ENCODE peak calls at places on chromosome 1, in nine cellular contexts. X is AG04450; B is activated B cell treated with CpG ODN at 0.5 μM for 24 hours; P is activated CD8-positive, alpha-beta memory T cell treated with anti-CD3 and anti-CD28 coated beads for 48 hours; A is NCI-H1105; O is left ventricle myocardium superior; S is stimulated activated CD4-positive, alpha-beta T cell treated with anti-CD3 and anti-CD28 coated beads, Interleukin-15, amount 100 ng/mL, for 1 hour; V is NCI-H1417; H is activated CD4-positive, alpha-beta T cell treated with anti-CD3 and anti-CD28 coated beads for 1 hour. Z is an unnamed sample.

GRCh38 chr1:245888809-245889208 is 618.3 kb downstream of the SMYD3 start:
- DNase-seq in H (no peak), A (no peak), P (no peak), S (no peak), X (no peak), V (no peak), B (no peak), O (no peak), Z (no peak)

GRCh38 chr1:100457683-100458082 is 80.3 kb upstream of the GPR88 start:
- DNase-seq in P (no peak), X (no peak), S (no peak), H (no peak), B (no peak), V (no peak), A (no peak), O (no peak), Z (no peak)

GRCh38 chr1:108961198-108961597 is 2.1 kb downstream of the CLCC1 start:
- DNase-seq in B (no peak), O (no peak), H (no peak), A (no peak), S (no peak), X (no peak), P (no peak), V (no peak), Z (no peak)

GRCh38 chr1:162872981-162873380 is 12.0 kb upstream of the CCDC190 start:
- DNase-seq in V (no peak), P (no peak), H (no peak), S (no peak), O (no peak), A (no peak), B (no peak), X (no peak), Z (no peak)

GRCh38 chr1:154614887-154615286 is 6.9 kb upstream of the ADAR start:
- DNase-seq in V (no peak), B (no peak), H (no peak), O (no peak), S (no peak), P (no peak), A (no peak), X (no peak), Z (no peak)

GRCh38 chr1:100187912-100188311 is 9.9 kb upstream of the LRRC39 start:
- DNase-seq in S (no peak), V (no peak), H (no peak), O (peak; percentile 43), A (no peak), B (no peak), P (no peak), X (no peak), Z (no peak)

GRCh38 chr1:12482999-12483398 is 135.0 kb downstream of the DHRS3 start:
- DNase-seq in A (no peak), H (no peak), P (no peak), X (no peak), B (no peak), V (no peak), O (no peak), S (no peak), Z (no peak)

GRCh38 chr1:18711561-18712253 is 81.1 kb downstream of the PAX7 start:
- DNase-seq in H (no peak), S (no peak), O (no peak), P (no peak), X (no peak), A (no peak), V (no peak), B (no peak), Z (no peak)

GRCh38 chr1:204854286-204854685 is 16.4 kb upstream of the NFASC start:
- DNase-seq in X (no peak), A (no peak), H (no peak), O (no peak), S (no peak), V (no peak), P (no peak), B (no peak), Z (no peak)

GRCh38 chr1:53394306-53394705 is 64.9 kb upstream of the DMRTB1 start:
- DNase-seq in X (no peak), P (no peak), S (no peak), B (no peak), O (no peak), H (no peak), A (no peak), V (no peak), Z (no peak)

GRCh38 chr1:6651889-6652288 is 27.2 kb downstream of the THAP3 start:
- DNase-seq in B (no peak), P (no peak), O (no peak), H (no peak), A (no peak), S (no peak), X (no peak), V (no peak), Z (no peak)

GRCh38 chr1:53562256-53562982 is 103.2 kb downstream of the DMRTB1 start:
- DNase-seq in A (no peak), H (no peak), B (no peak), X (no peak), P (no peak), O (no peak), S (no peak), V (no peak), Z (no peak)

GRCh38 chr1:167683641-167684502 is 37.9 kb upstream of the MPZL1 start:
- DNase-seq in S (no peak), X (peak; percentile 1), V (no peak), P (no peak), O (peak; percentile 58), H (no peak), A (no peak), B (no peak), Z (no peak)

GRCh38 chr1:222880586-222880985 is 65.7 kb downstream of the DISP1 start:
- DNase-seq in V (no peak), H (no peak), S (no peak), P (no peak), X (peak; percentile 29), O (no peak), A (no peak), B (no peak), Z (no peak)

GRCh38 chr1:10484519-10484918 is 9.8 kb downstream of the PEX14 start:
- DNase-seq in A (no peak), X (no peak), O (no peak), B (no peak), V (no peak), S (no peak), P (no peak), H (no peak), Z (no peak)

GRCh38 chr1:244231572-244232315 is 180.7 kb downstream of the ZBTB18 start:
- DNase-seq in A (peak; percentile 73), P (no peak), H (no peak), O (peak; percentile 52), S (no peak), B (no peak), X (no peak), V (peak; percentile 76), Z (no peak)

GRCh38 chr1:13520985-13521384 is 7.2 kb upstream of the LRRC38 start:
- DNase-seq in A (no peak), X (no peak), S (no peak), O (no peak), V (no peak), B (no peak), H (no peak), P (no peak), Z (no peak)

GRCh38 chr1:205286335-205286950 is 35.1 kb downstream of the NUAK2 start:
- DNase-seq in B (peak; percentile 50), O (no peak), X (no peak), S (no peak), H (peak; percentile 29), A (no peak), P (peak; percentile 72), V (no peak), Z (no peak)

GRCh38 chr1:38444311-38444710 is 397.7 kb upstream of the POU3F1 start:
- DNase-seq in A (no peak), H (no peak), O (no peak), X (peak; percentile 4), V (no peak), S (no peak), B (no peak), P (no peak), Z (no peak)

GRCh38 chr1:234962340-234962989 is 166.2 kb downstream of the TOMM20 start:
- DNase-seq in S (no peak), H (no peak), X (peak; percentile 98), O (no peak), P (no peak), A (no peak), B (no peak), V (no peak), Z (no peak)

GRCh38 chr1:162536511-162536910 is 25.0 kb upstream of the UAP1 start:
- DNase-seq in S (no peak), O (no peak), A (no peak), P (no peak), X (no peak), V (no peak), B (no peak), H (no peak), Z (no peak)

GRCh38 chr1:55311057-55311631 is 96.0 kb upstream of the USP24 start:
- DNase-seq in X (no peak), V (no peak), B (no peak), O (no peak), H (no peak), S (no peak), P (no peak), A (no peak), Z (no peak)